ENCODE peak calls at places on chromosomes 16 and 17, in seven cellular contexts. H is neural crest cell; L is activated CD8-positive, alpha-beta memory T cell treated with anti-CD3 and anti-CD28 coated beads, Interleukin-2, amount 50 U/mL, for 4 hours; S is neural progenitor cell; W is ovary; R is AG20443; Y is suprapubic skin. P is an unnamed sample.

GRCh38 chr16:51151435-51151950 is 423 bp upstream of the SALL1 start:
- DNase-seq in H (peak), L (no peak), S (peak), W (peak), R (peak), Y (no peak), P (peak)

GRCh38 chr16:12010388-12011251 is 34.1 kb downstream of the SNX29 start:
- DNase-seq in H (no peak), L (no peak), S (no peak), W (no peak), R (peak), Y (no peak), P (no peak)

GRCh38 chr17:76623271-76624146 is 20.0 kb downstream of the ST6GALNAC1 start:
- DNase-seq in H (peak), L (peak), S (peak), W (peak), R (peak), Y (peak), P (peak)

GRCh38 chr16:18041864-18042834 is 294.4 kb downstream of the NPIPA8 start:
- DNase-seq in H (no peak), L (no peak), S (no peak), W (no peak), R (no peak), Y (no peak), P (no peak)

GRCh38 chr17:45128331-45128730 is 4.0 kb downstream of the PLCD3 start:
- DNase-seq in H (no peak), L (no peak), S (no peak), W (no peak), R (no peak), Y (no peak), P (no peak)

GRCh38 chr17:15436399-15437369 is 30.7 kb downstream of the CDRT4 start:
- DNase-seq in H (no peak), L (peak), S (no peak), W (peak), R (peak), Y (no peak), P (no peak)

GRCh38 chr16:8808613-8809353 is 11.1 kb downstream of the PMM2 start:
- DNase-seq in H (no peak), L (no peak), S (no peak), W (no peak), R (no peak), Y (no peak), P (no peak)

GRCh38 chr17:35257080-35257701 is 14.3 kb downstream of the SLFN5 start:
- DNase-seq in H (no peak), L (no peak), S (no peak), W (no peak), R (no peak), Y (no peak), P (peak)

GRCh38 chr17:79626156-79626890 is 15.5 kb upstream of the RBFOX3 start:
- DNase-seq in H (no peak), L (no peak), S (no peak), W (peak), R (no peak), Y (peak), P (no peak)

GRCh38 chr17:77779711-77780539 is 178.6 kb upstream of the TNRC6C start:
- DNase-seq in H (no peak), L (no peak), S (no peak), W (no peak), R (peak), Y (no peak), P (no peak)

GRCh38 chr17:61018938-61019337 is 341.3 kb downstream of the BCAS3 start:
- DNase-seq in H (no peak), L (no peak), S (peak), W (no peak), R (no peak), Y (no peak), P (no peak)

GRCh38 chr16:87276091-87276561 is 41.1 kb downstream of the C16orf95 start:
- DNase-seq in H (no peak), L (no peak), S (no peak), W (no peak), R (no peak), Y (no peak), P (no peak)

GRCh38 chr17:50664788-50665458 is 30.2 kb downstream of the ABCC3 start:
- DNase-seq in H (no peak), L (no peak), S (no peak), W (no peak), R (no peak), Y (no peak), P (no peak)

GRCh38 chr17:57215317-57215716 is 41.0 kb upstream of the MSI2 start:
- DNase-seq in H (no peak), L (no peak), S (no peak), W (no peak), R (no peak), Y (no peak), P (no peak)

GRCh38 chr16:11202260-11203091 is 53.5 kb downstream of the SOCS1 start:
- DNase-seq in H (no peak), L (no peak), S (peak), W (no peak), R (no peak), Y (no peak), P (no peak)

GRCh38 chr16:27363797-27364196 is 38.2 kb upstream of the IL21R start:
- DNase-seq in H (no peak), L (no peak), S (no peak), W (no peak), R (no peak), Y (no peak), P (peak)

GRCh38 chr17:47687328-47687690 is 6.7 kb upstream of the TBKBP1 start:
- DNase-seq in H (no peak), L (no peak), S (no peak), W (no peak), R (no peak), Y (no peak), P (no peak)

GRCh38 chr16:88726981-88727380 is 20.7 kb downstream of the CTU2 start:
- DNase-seq in H (no peak), L (no peak), S (no peak), W (no peak), R (no peak), Y (no peak), P (no peak)

GRCh38 chr17:37761065-37761464 is 16.2 kb upstream of the HNF1B start:
- DNase-seq in H (no peak), L (no peak), S (no peak), W (no peak), R (no peak), Y (no peak), P (no peak)

GRCh38 chr17:58601976-58602375 is 87.5 kb upstream of the MTMR4 start:
- DNase-seq in H (no peak), L (no peak), S (no peak), W (no peak), R (no peak), Y (no peak), P (no peak)

GRCh38 chr16:4882261-4882632 is 35.0 kb downstream of the UBN1 start:
- DNase-seq in H (no peak), L (no peak), S (no peak), W (no peak), R (peak), Y (no peak), P (no peak)

GRCh38 chr17:34171245-34171818 is 83.8 kb upstream of the CCL2 start:
- DNase-seq in H (peak), L (peak), S (peak), W (no peak), R (peak), Y (no peak), P (peak)

GRCh38 chr17:51356084-51356410 is 95.7 kb downstream of the UTP18 start:
- DNase-seq in H (no peak), L (no peak), S (no peak), W (no peak), R (no peak), Y (no peak), P (no peak)

GRCh38 chr17:68707032-68707431 is 105.9 kb upstream of the FAM20A start:
- DNase-seq in H (no peak), L (no peak), S (peak), W (no peak), R (peak), Y (no peak), P (no peak)

GRCh38 chr17:38602453-38602852 is 3.3 kb downstream of the SRCIN1 start:
- DNase-seq in H (no peak), L (no peak), S (peak), W (no peak), R (peak), Y (no peak), P (no peak)

GRCh38 chr16:4315185-4316102 is at the start of gene GLIS2:
- DNase-seq in H (peak), L (no peak), S (peak), W (peak), R (peak), Y (no peak), P (peak)

GRCh38 chr17:3020381-3020780 is 43.0 kb downstream of the OR1D5 start:
- DNase-seq in H (no peak), L (no peak), S (no peak), W (no peak), R (no peak), Y (no peak), P (no peak)

GRCh38 chr17:60135951-60136666 is 13.7 kb upstream of the CA4 start:
- DNase-seq in H (no peak), L (no peak), S (no peak), W (no peak), R (no peak), Y (peak), P (no peak)

GRCh38 chr17:77569846-77570564 is 388.5 kb upstream of the TNRC6C start:
- DNase-seq in H (no peak), L (no peak), S (no peak), W (no peak), R (no peak), Y (peak), P (no peak)